ENCODE peak calls at places on chromosomes 13 and 19, in four cellular contexts. Z is A549, T is K562, K is GM12878. D is an unnamed sample.

GRCh38 chr13:100184095-100184494 is 95.2 kb downstream of the PCCA start:
- DNase-seq in Z (no peak), T (no peak), K (no peak), D (no peak)

GRCh38 chr19:55070755-55071502 is 4.7 kb upstream of the EPS8L1 start:
- DNase-seq in Z (peak), T (peak), K (no peak), D (no peak)

GRCh38 chr13:94825507-94825906 is 113.2 kb upstream of the SOX21 start:
- DNase-seq in Z (no peak), T (no peak), K (no peak), D (no peak)

GRCh38 chr19:5881543-5882299 is 11.4 kb upstream of the FUT5 start:
- DNase-seq in Z (no peak), T (no peak), K (no peak), D (no peak)

GRCh38 chr13:109422163-109422562 is 364.2 kb downstream of the IRS2 start:
- DNase-seq in Z (no peak), T (no peak), K (no peak), D (no peak)

GRCh38 chr19:11024259-11024658 is 63.4 kb downstream of the SMARCA4 start:
- DNase-seq in Z (no peak), T (no peak), K (no peak), D (no peak)

GRCh38 chr13:111017755-111018487 is 97.2 kb upstream of the ARHGEF7 start:
- DNase-seq in Z (no peak), T (no peak), K (no peak), D (no peak)

GRCh38 chr19:18895038-18895827 is 725 bp downstream of the CERS1 start:
- DNase-seq in Z (peak), T (peak), K (no peak), D (peak)

GRCh38 chr13:40024962-40025714 is 369.7 kb downstream of the COG6 start:
- DNase-seq in Z (no peak), T (no peak), K (no peak), D (no peak)

GRCh38 chr13:40059540-40060232 is 404.2 kb downstream of the COG6 start:
- DNase-seq in Z (no peak), T (no peak), K (peak), D (no peak)

DNA sequence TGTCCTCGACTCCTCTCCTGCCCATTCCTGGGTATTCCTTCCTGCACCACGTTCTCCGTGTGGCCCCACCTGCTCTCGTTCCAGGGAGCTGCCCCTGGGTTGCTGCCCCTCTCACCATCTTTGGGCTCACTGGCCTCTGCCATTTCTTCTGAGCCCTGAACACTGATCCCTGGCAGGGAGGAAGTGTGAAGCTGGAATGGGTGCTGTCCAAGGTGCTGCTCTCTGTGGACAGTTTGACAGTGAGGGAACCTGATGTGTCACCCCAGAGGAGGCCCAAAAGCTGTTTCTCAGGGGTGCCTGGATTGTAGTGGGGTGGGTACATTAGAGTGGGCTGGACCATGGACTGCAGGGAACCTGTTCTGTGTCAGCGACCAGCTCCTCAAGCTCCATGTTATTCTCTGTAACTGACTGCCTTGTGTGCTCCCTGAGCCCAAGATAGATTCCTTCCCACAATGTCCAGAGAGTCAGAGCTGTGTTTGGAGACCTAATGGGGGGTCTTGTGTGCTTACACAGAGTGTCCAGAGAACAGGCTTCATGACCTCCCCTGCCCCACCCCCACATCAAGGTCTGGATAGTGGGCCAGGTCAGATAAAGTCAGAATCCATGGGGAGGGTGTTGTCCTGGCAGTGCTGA is 7.2 kb upstream of the CEACAM8 start:
- DNase-seq in Z (peak), T (peak), K (no peak), D (peak)
- TF ChIP-seq CHD4 in Z (no peak), T (no peak), K (no peak), D (no peak)

GRCh38 chr19:13096968-13097330 is 5.7 kb downstream of the LYL1 start:
- DNase-seq in Z (no peak), T (peak), K (no peak), D (no peak)

GRCh38 chr19:13097331-13098258 is 5.1 kb downstream of the LYL1 start:
- DNase-seq in Z (no peak), T (peak), K (no peak), D (no peak)

GRCh38 chr19:13100031-13100588 is 2.5 kb downstream of the LYL1 start:
- DNase-seq in Z (no peak), T (peak), K (peak), D (no peak)

GRCh38 chr19:13099073-13099999 is 3.3 kb downstream of the LYL1 start:
- DNase-seq in Z (no peak), T (peak), K (no peak), D (no peak)

GRCh38 chr19:13098291-13099072 is 4.2 kb downstream of the LYL1 start:
- DNase-seq in Z (no peak), T (peak), K (no peak), D (no peak)
- TF ChIP-seq CHD4 in Z (no peak), T (no peak), K (no peak), D (no peak)

DNA sequence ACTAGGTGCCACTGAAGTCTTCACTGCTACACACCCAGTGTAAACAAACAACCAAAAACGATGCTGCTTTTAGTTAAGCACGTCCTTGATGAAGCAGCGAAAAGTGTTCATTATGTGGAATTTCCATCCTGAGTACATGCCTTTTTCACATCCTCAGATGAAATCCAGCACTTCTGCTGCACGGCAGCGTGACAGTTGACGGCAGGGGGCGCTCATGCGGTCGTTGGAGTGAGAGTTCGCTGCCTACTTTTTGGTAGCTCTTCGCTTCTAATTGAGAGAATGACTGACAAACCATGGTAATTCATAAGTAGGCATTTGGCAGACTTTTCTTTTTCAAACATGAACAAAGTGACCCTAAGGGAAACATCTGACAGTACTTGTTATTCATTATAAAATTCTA is 1124.9 kb downstream of the EFNB2 start:
- DNase-seq in Z (peak), T (peak), K (no peak), D (peak)
- TF ChIP-seq CHD4 in Z (no peak), T (no peak), K (no peak), D (no peak)

GRCh38 chr13:81446441-81446840 is 1105.5 kb upstream of the SPRY2 start:
- DNase-seq in Z (no peak), T (no peak), K (no peak), D (no peak)
- TF ChIP-seq CHD4 in Z (no peak), T (no peak), K (no peak), D (no peak)

GRCh38 chr19:50646074-50646807 is 3.0 kb upstream of the C19orf81 start:
- DNase-seq in Z (peak), T (peak), K (no peak), D (no peak)
- TF ChIP-seq CHD4 in Z (no peak), T (no peak), K (no peak), D (no peak)

GRCh38 chr13:71801165-71801564 is 65.8 kb downstream of the DACH1 start:
- DNase-seq in Z (no peak), T (no peak), K (no peak), D (no peak)

GRCh38 chr13:71801781-71802180 is 65.2 kb downstream of the DACH1 start:
- DNase-seq in Z (no peak), T (no peak), K (no peak), D (no peak)

GRCh38 chr13:71797487-71797886 is 69.5 kb downstream of the DACH1 start:
- DNase-seq in Z (no peak), T (no peak), K (no peak), D (no peak)

GRCh38 chr13:71798723-71799122 is 68.3 kb downstream of the DACH1 start:
- DNase-seq in Z (no peak), T (no peak), K (no peak), D (no peak)

DNA sequence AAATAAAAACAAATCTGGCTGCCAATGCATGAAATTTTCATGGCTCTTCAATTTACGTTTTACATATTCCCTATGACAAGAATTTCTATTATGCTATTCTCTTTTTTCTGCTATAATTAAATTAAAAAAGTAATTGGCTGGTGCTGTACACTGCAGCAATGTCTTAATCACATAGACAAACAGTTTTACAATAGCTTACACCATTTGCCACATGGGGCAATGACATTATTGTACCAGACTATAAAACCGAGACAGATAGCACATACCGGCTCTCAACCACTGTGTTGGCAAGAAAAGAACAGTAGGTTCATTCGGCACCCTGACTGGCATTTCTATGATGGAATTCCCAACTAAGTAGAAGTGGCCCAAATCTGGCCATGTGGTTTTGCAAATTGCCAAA is 67.7 kb downstream of the DACH1 start:
- DNase-seq in Z (no peak), T (no peak), K (no peak), D (no peak)
- TF ChIP-seq CHD4 in Z (no peak), T (no peak), K (no peak), D (no peak)